ENCODE peak calls at places on chromosome 9, in six cellular contexts. S is cardiac fibroblast, V is suprapubic skin, M is GM23338, U is fibroblast of mammary gland, K is MCF 10A. O is an unnamed sample.

GRCh38 chr9:33234511-33235467 is 5.2 kb upstream of the SPINK4 start:
- DNase-seq in U (peak), S (peak), V (peak), K (peak), M (no peak), O (no peak)

GRCh38 chr9:136860933-136861873 is 4.9 kb downstream of the EDF1 start:
- DNase-seq in U (no peak), K (no peak), M (no peak), V (peak), S (no peak), O (no peak)

GRCh38 chr9:125743687-125744428 is 3.3 kb upstream of the PBX3 start:
- DNase-seq in K (no peak), U (peak), M (no peak), V (no peak), S (no peak), O (no peak)

GRCh38 chr9:127884427-127884911 is 7.0 kb upstream of the AK1 start:
- DNase-seq in M (no peak), U (no peak), K (no peak), S (no peak), V (no peak), O (no peak)

GRCh38 chr9:30944741-30945280 is 1439.6 kb upstream of the ACO1 start:
- DNase-seq in M (no peak), U (no peak), K (no peak), V (no peak), S (no peak), O (no peak)

GRCh38 chr9:100598641-100599145 is 20.8 kb downstream of the CAVIN4 start:
- DNase-seq in M (peak), S (peak), V (peak), U (peak), K (peak), O (peak)

GRCh38 chr9:93187574-93187973 is 3.6 kb downstream of the WNK2 start:
- DNase-seq in M (no peak), K (no peak), U (no peak), V (no peak), S (no peak), O (no peak)

GRCh38 chr9:121359358-121360294 is 10.4 kb downstream of the STOM start:
- DNase-seq in K (no peak), U (no peak), S (peak), V (no peak), M (no peak), O (no peak)

GRCh38 chr9:133683494-133684460 is 47.6 kb downstream of the DBH start:
- DNase-seq in K (no peak), V (no peak), S (peak), M (no peak), U (peak), O (no peak)

GRCh38 chr9:122131401-122131921 is 28.1 kb downstream of the NDUFA8 start:
- DNase-seq in M (peak), U (no peak), K (no peak), S (no peak), V (no peak), O (no peak)

GRCh38 chr9:90872835-90873294 is 71.2 kb downstream of the SYK start:
- DNase-seq in V (no peak), U (peak), S (no peak), M (no peak), K (no peak), O (no peak)

GRCh38 chr9:81737871-81738507 is 48.6 kb upstream of the TLE1 start:
- DNase-seq in V (no peak), M (no peak), S (peak), K (peak), U (peak), O (no peak)

GRCh38 chr9:4298255-4299005 is 1.4 kb downstream of the GLIS3 start:
- DNase-seq in S (peak), V (peak), K (peak), M (peak), U (peak), O (no peak)

GRCh38 chr9:4299006-4299795 is 667 bp downstream of the GLIS3 start:
- DNase-seq in V (peak), K (no peak), M (peak), S (peak), U (peak), O (no peak)

GRCh38 chr9:4296217-4296616 is 3.7 kb downstream of the GLIS3 start:
- DNase-seq in K (no peak), M (no peak), S (peak), V (no peak), U (no peak), O (no peak)

GRCh38 chr9:4297795-4298254 is 2.0 kb downstream of the GLIS3 start:
- DNase-seq in M (peak), V (peak), S (peak), U (peak), K (peak), O (no peak)

DNA sequence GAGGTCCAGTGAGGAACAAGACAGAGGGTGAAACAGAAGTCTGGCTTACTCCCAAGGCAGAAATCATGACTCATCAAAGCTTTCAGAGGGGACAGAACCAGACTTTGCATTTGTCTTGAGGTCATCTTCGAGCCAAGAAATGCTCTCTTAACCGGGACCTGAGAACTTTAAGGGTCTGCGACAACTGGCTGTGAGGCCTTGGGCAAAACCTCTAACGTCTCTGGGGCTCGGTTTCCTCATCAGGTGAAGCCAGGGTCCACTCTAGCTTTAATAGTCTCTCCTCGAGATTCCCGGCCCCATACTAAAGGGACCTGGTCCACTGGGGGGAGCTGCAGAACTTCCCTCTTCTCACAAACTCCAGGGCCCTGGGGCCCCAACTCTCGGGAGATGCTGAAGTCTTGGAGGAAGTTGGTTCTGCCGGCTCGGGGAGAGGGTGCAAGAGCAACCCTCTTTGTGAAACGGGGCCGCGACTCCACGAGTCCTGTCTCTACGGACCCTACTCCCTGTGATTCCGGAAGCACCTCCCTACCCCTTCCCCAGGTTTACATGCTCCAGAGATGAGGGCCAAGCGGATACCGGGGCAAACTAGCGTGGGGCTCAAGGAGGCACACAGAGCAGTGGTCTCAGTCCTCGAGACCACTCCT is 2.6 kb downstream of the GLIS3 start:
- DNase-seq in M (peak), K (peak), U (peak), V (peak), S (peak), O (no peak)
- TF ChIP-seq CTCF in M (peak), K (peak), U (peak), V (no peak), S (peak), O (no peak)

GRCh38 chr9:71504636-71505035 is 263.7 kb downstream of the CEMIP2 start:
- DNase-seq in S (peak), K (peak), M (no peak), U (no peak), V (no peak), O (no peak)

GRCh38 chr9:71498691-71499090 is 269.6 kb downstream of the CEMIP2 start:
- DNase-seq in K (no peak), S (no peak), V (no peak), U (no peak), M (no peak), O (no peak)
- TF ChIP-seq CTCF in K (no peak), S (no peak), V (no peak), U (no peak), M (no peak), O (no peak)

DNA sequence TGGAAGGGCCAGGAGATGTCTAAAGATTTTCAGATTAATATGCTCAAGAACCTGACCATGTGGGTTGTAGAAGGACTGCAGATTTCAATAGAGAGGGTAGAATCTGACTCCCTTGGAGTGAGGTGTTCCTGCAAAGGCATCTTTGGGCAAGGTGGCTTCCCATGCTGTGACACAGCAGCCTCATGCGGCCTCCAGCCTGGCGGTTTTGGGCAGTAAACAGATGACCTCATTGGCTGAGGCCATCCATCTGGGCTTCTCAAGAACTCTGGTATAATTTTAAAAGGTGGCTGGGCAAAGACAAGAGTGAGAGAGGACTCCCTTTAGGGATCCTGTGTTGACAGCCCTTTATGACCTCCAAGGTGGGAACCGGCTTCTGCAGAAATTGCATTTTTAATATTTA is 90.3 kb upstream of the ERCC6L2 start:
- DNase-seq in K (no peak), V (no peak), U (no peak), S (no peak), M (no peak), O (no peak)
- TF ChIP-seq CTCF in K (no peak), V (no peak), U (no peak), S (no peak), M (no peak), O (no peak)

DNA sequence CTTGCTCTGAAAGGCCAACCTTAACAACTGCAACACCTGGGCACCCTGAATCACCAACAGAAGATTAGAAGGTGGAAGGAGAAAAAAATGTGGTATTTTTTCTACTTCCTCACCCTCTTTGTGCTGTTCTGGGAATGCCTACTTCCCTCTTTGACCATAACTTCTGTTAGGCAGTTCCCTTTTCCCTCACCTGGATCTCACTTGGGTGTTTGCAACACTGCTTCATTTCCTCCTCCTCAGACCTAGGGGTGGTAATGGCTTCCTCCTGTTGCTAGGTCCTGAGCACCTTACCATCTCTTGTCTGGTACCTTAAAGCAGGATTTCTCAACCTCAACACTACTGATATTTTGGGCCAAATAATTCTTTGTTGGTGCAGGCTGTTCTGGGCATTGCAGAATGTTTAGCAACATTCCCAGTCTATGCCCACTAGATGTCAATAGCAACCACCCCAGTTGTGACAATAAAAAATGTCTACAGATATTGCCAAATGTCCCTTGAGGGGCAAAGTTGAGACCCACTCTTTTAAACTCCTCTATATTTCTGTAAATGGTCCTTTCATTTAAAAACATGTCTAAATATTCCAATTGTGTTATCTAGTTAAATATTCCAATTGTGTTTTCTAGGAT is 300.0 kb upstream of the VLDLR start:
- DNase-seq in U (no peak), V (no peak), M (no peak), S (no peak), K (no peak), O (no peak)
- TF ChIP-seq CTCF in U (no peak), V (no peak), M (peak), S (no peak), K (no peak), O (no peak)

GRCh38 chr9:97307091-97307490 is 368 bp upstream of the CCDC180 start:
- DNase-seq in M (peak), U (peak), V (no peak), S (peak), K (no peak), O (no peak)
- TF ChIP-seq CTCF in M (peak), U (peak), V (no peak), S (no peak), K (no peak), O (no peak)

GRCh38 chr9:116264361-116264760 is 110.8 kb downstream of the PAPPA start:
- DNase-seq in V (no peak), S (no peak), M (no peak), K (no peak), U (no peak), O (no peak)

GRCh38 chr9:116262421-116262820 is 108.8 kb downstream of the PAPPA start:
- DNase-seq in V (no peak), M (no peak), S (no peak), K (no peak), U (peak), O (no peak)

GRCh38 chr9:116260531-116260930 is 106.9 kb downstream of the PAPPA start:
- DNase-seq in M (no peak), V (no peak), U (no peak), S (no peak), K (no peak), O (no peak)
- TF ChIP-seq CTCF in M (no peak), V (no peak), U (no peak), S (no peak), K (no peak), O (no peak)

DNA sequence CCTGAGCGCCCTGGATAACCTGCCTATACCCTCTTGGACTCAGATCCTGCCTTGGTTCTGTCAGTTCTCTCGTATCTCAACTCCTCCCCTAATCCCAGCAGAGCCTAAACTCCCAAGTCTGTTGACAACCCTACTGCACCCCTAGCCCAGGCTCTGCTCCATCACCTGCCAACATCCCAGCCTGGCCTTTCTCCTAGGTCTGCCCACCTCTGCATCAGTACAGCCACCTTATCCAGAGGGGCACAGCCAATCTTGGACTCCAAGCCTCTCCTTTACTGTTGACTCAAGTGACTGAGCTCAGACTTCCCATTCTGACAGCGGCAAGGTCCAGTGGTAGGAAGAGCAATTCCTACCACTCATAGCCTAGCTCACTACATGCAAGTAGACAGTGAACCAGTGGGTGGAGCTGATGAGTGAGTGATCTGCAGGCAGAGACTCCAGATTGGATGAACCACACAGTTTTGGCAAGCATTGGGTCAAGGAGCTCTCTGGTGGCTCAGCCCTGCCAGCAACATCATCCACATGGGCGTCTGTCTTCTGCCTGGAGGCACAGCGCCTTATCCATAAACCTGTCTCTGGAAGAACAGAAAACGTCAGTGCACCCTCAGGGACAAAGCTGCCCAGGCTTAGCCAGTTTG is 26.5 kb downstream of the TRMO start:
- DNase-seq in S (peak), K (peak), M (peak), U (peak), V (no peak), O (no peak)
- TF ChIP-seq CTCF in S (peak), K (no peak), M (peak), U (peak), V (no peak), O (no peak)

GRCh38 chr9:80175286-80175906 is 603.6 kb downstream of the TLE4 start:
- DNase-seq in U (peak), K (peak), M (peak), V (no peak), S (peak), O (no peak)
- TF ChIP-seq CTCF in U (peak), K (peak), M (peak), V (peak), S (peak), O (peak)

GRCh38 chr9:108417726-108418125 is 438.1 kb downstream of the ACTL7B start:
- DNase-seq in U (peak), V (no peak), M (no peak), S (peak), K (no peak), O (no peak)

GRCh38 chr9:108419379-108419778 is 436.4 kb downstream of the ACTL7B start:
- DNase-seq in V (no peak), K (no peak), M (no peak), S (no peak), U (no peak), O (no peak)

GRCh38 chr9:108412755-108413154 is 443.0 kb downstream of the ACTL7B start:
- DNase-seq in U (peak), M (peak), S (peak), V (no peak), K (peak), O (no peak)

GRCh38 chr9:108411632-108412031 is 444.2 kb downstream of the ACTL7B start:
- DNase-seq in M (no peak), V (no peak), S (no peak), U (no peak), K (no peak), O (no peak)

DNA sequence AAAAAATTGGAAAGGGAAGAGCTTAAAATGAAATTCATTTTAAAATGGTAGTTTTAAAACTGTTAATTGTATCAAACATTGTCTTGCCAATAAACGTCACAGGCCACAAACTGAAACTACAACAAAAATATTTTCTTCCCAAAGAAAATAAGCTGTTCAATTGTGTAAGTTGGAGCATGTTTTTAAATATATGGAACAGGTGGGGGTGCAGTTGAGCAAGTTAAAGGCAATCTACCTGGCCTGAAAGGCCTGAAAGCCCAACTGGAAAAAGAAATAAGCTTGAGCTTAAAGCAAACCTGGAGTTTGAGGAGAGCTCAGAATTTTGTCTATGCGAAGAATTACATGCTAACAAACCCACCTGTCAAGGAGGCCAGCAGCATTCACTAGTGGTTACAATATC is 439.5 kb downstream of the ACTL7B start:
- DNase-seq in K (peak), S (peak), M (peak), V (no peak), U (peak), O (no peak)
- TF ChIP-seq CTCF in K (peak), S (peak), M (peak), V (no peak), U (no peak), O (no peak)

GRCh38 chr9:23638837-23639426 is 187.1 kb downstream of the ELAVL2 start:
- DNase-seq in V (no peak), S (no peak), K (peak), U (no peak), M (no peak), O (no peak)

GRCh38 chr9:23636199-23636598 is 189.8 kb downstream of the ELAVL2 start:
- DNase-seq in M (no peak), K (no peak), U (no peak), V (no peak), S (no peak), O (no peak)

GRCh38 chr9:23638011-23638410 is 188.0 kb downstream of the ELAVL2 start:
- DNase-seq in U (no peak), K (peak), M (no peak), V (no peak), S (no peak), O (no peak)

GRCh38 chr9:23630488-23630887 is 195.6 kb downstream of the ELAVL2 start:
- DNase-seq in K (no peak), S (no peak), V (no peak), M (no peak), U (no peak), O (no peak)

GRCh38 chr9:23635276-23635675 is 190.8 kb downstream of the ELAVL2 start:
- DNase-seq in K (no peak), U (no peak), S (no peak), V (no peak), M (no peak), O (no peak)
- TF ChIP-seq CTCF in K (no peak), U (no peak), S (no peak), V (no peak), M (no peak), O (no peak)

O was measured in natural killer cell.